ENCODE peak calls at places on chromosomes 16 and 17, in four cellular contexts. S is ascending aorta, Q is GM23338, M is nephron progenitor cell. N is an unnamed sample.

GRCh38 chr17:59893617-59894100 is 738 bp downstream of the RPS6KB1 start:
- DNase-seq in Q (peak; percentile 63), S (peak; percentile 54), M (no peak), N (no peak)

GRCh38 chr17:17725853-17726720 is 44.8 kb downstream of the RAI1 start:
- DNase-seq in S (no peak), Q (no peak), M (no peak), N (no peak)

GRCh38 chr16:77223184-77223583 is 24.0 kb downstream of the SYCE1L start:
- DNase-seq in S (no peak), M (no peak), Q (peak; percentile 87), N (no peak)

GRCh38 chr16:56788435-56788834 is 58.5 kb downstream of the NUP93 start:
- DNase-seq in M (no peak), S (no peak), Q (no peak), N (no peak)

GRCh38 chr17:8832711-8833352 is 33.7 kb upstream of the MFSD6L start:
- DNase-seq in M (peak; percentile 73), Q (peak; percentile 85), S (no peak), N (no peak)

GRCh38 chr16:31695667-31696066 is 168.0 kb downstream of the AHSP start:
- DNase-seq in M (no peak), S (no peak), Q (no peak), N (no peak)

GRCh38 chr16:19817122-19817521 is 67.5 kb downstream of the GPRC5B start:
- DNase-seq in M (no peak), S (no peak), Q (no peak), N (no peak)

GRCh38 chr16:57258226-57258909 is 13.3 kb downstream of the ARL2BP start:
- DNase-seq in S (peak; percentile 49), M (no peak), Q (no peak), N (no peak)

GRCh38 chr16:11706180-11706742 is 36.4 kb downstream of the TXNDC11 start:
- DNase-seq in M (no peak), S (no peak), Q (no peak), N (no peak)

GRCh38 chr16:81493755-81494433 is 49.3 kb downstream of the CMIP start:
- DNase-seq in Q (no peak), M (no peak), S (no peak), N (no peak)

GRCh38 chr17:5225668-5226457 is 8.8 kb downstream of the SCIMP start:
- DNase-seq in M (no peak), Q (no peak), S (no peak), N (peak; percentile 50)

GRCh38 chr17:44187131-44187899 is 543 bp downstream of the TMUB2 start:
- DNase-seq in Q (peak; percentile 74), S (no peak), M (no peak), N (no peak)

GRCh38 chr17:64145751-64146417 is 15.9 kb upstream of the ERN1 start:
- DNase-seq in Q (peak; percentile 99), M (peak; percentile 92), S (peak; percentile 99), N (peak; percentile 86)

GRCh38 chr16:54589326-54589725 is 302.7 kb upstream of the IRX3 start:
- DNase-seq in S (no peak), M (no peak), Q (peak; percentile 47), N (no peak)

GRCh38 chr17:73798111-73798748 is 154.0 kb upstream of the SDK2 start:
- DNase-seq in M (no peak), Q (no peak), S (peak; percentile 65), N (no peak)

GRCh38 chr17:17447264-17447663 is 29.5 kb upstream of the MED9 start:
- DNase-seq in Q (no peak), M (no peak), S (no peak), N (no peak)

GRCh38 chr17:15943971-15944719 is 785 bp upstream of the ADORA2B start:
- DNase-seq in S (no peak), M (peak; percentile 68), Q (peak; percentile 66), N (no peak)

GRCh38 chr17:37092041-37092440 is 143.3 kb downstream of the AATF start:
- DNase-seq in M (no peak), S (no peak), Q (no peak), N (no peak)

GRCh38 chr16:58094026-58094425 is 35.2 kb downstream of the CFAP20 start:
- DNase-seq in M (no peak), Q (no peak), S (no peak), N (no peak)

GRCh38 chr17:75941442-75941819 is 589 bp upstream of the FBF1 start:
- DNase-seq in M (no peak), Q (no peak), S (no peak), N (no peak)

GRCh38 chr17:2980904-2981246 is 82.5 kb downstream of the OR1D5 start:
- DNase-seq in S (peak; percentile 35), Q (no peak), M (no peak), N (no peak)

GRCh38 chr16:65249768-65250167 is 127.9 kb upstream of the CDH11 start:
- DNase-seq in Q (peak; percentile 16), M (peak; percentile 2), S (peak; percentile 67), N (no peak)

GRCh38 chr17:41521574-41522261 is 3.0 kb upstream of the KRT15 start:
- DNase-seq in M (no peak), S (no peak), Q (peak; percentile 65), N (no peak)

GRCh38 chr16:66266436-66267286 is 99.8 kb upstream of the CDH5 start:
- DNase-seq in M (peak; percentile 67), Q (peak; percentile 28), S (no peak), N (no peak)

GRCh38 chr17:67542219-67543114 is 165.4 kb downstream of the PITPNC1 start:
- DNase-seq in M (no peak), Q (no peak), S (no peak), N (no peak)

GRCh38 chr16:67844441-67844840 is 2.3 kb upstream of the NUTF2 start:
- DNase-seq in S (no peak), M (no peak), Q (peak; percentile 27), N (no peak)

GRCh38 chr17:50817142-50817751 is 18.1 kb upstream of the WFIKKN2 start:
- DNase-seq in S (no peak), Q (peak; percentile 71), M (peak; percentile 70), N (peak; percentile 56)

GRCh38 chr16:54432481-54433229 is 146.1 kb upstream of the IRX3 start:
- DNase-seq in Q (peak; percentile 28), M (peak; percentile 28), S (no peak), N (no peak)

GRCh38 chr17:38605852-38606645 is at the start of gene SRCIN1:
- DNase-seq in M (peak; percentile 72), S (peak; percentile 72), Q (peak; percentile 73), N (peak; percentile 51)

GRCh38 chr16:79037429-79038373 is 562.8 kb downstream of the MAF start:
- DNase-seq in S (no peak), Q (no peak), M (no peak), N (no peak)

GRCh38 chr17:59342681-59343127 is 11.2 kb downstream of the YPEL2 start:
- DNase-seq in S (no peak), Q (no peak), M (no peak), N (no peak)

GRCh38 chr16:66619036-66619435 is 14.5 kb downstream of the CMTM3 start:
- DNase-seq in Q (no peak), M (no peak), S (no peak), N (no peak)

GRCh38 chr17:33948299-33948698 is 306.8 kb upstream of the CCL2 start:
- DNase-seq in S (no peak), M (no peak), Q (no peak), N (no peak)

GRCh38 chr17:64739316-64740058 is 77.4 kb upstream of the SMURF2 start:
- DNase-seq in Q (peak; percentile 55), M (no peak), S (no peak), N (no peak)

GRCh38 chr16:50781043-50781442 is 39.2 kb downstream of the CYLD start:
- DNase-seq in M (no peak), Q (peak; percentile 81), S (no peak), N (no peak)

GRCh38 chr17:47716381-47716780 is 16.7 kb upstream of the TBX21 start:
- DNase-seq in S (no peak), Q (no peak), M (no peak), N (no peak)

GRCh38 chr16:75421820-75422126 is 11.5 kb downstream of the CFDP1 start:
- DNase-seq in Q (no peak), M (no peak), S (no peak), N (no peak)

GRCh38 chr16:19274178-19274797 is 11.2 kb upstream of the CLEC19A start:
- DNase-seq in M (no peak), S (no peak), Q (no peak), N (no peak)

GRCh38 chr17:40417609-40418427 is at the start of gene TOP2A:
- DNase-seq in M (peak; percentile 95), Q (peak; percentile 100), S (peak; percentile 99), N (peak; percentile 97)
- TF ChIP-seq CTCF in M (no peak), Q (no peak), S (no peak), N (no peak)

DNA sequence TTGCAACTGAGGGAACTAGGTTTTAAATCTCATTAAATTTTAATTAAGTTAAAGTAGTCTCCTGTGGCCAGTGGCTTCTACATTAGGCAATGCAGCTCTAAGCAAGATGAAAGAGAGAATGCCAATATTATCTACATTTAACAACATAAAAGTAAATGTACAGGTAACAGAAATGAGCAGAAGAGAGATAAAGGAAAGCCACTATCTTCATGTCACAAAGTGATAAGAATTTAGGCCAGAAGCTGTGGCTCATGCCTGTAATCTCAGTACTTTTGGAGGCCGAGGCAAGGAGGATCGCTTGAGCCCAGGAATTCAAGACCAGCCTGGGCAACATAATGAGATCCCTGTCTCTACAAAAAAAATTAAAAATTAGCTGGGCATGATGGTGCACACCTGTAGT is 11.1 kb upstream of the SPN start:
- DNase-seq in M (no peak), S (no peak), Q (no peak), N (no peak)
- TF ChIP-seq CTCF in M (no peak), S (no peak), Q (no peak), N (no peak)

GRCh38 chr17:28854457-28855382 is at the start of gene ERAL1:
- DNase-seq in S (peak; percentile 89), M (peak; percentile 79), Q (peak; percentile 95), N (peak; percentile 78)
- TF ChIP-seq CTCF in S (peak; percentile 8), M (no peak), Q (no peak), N (no peak)

GRCh38 chr17:46194393-46195216 is 1.4 kb upstream of the KANSL1 start:
- DNase-seq in S (no peak), Q (peak; percentile 73), M (peak; percentile 22), N (peak; percentile 26)

GRCh38 chr17:46193626-46194392 is 580 bp upstream of the KANSL1 start:
- DNase-seq in Q (peak; percentile 97), S (peak; percentile 98), M (peak; percentile 91), N (peak; percentile 84)

GRCh38 chr17:46192484-46193245 is 564 bp downstream of the KANSL1 start:
- DNase-seq in M (peak; percentile 66), Q (peak; percentile 91), S (peak; percentile 76), N (no peak)

GRCh38 chr17:46192211-46192483 is 1.1 kb downstream of the KANSL1 start:
- DNase-seq in S (no peak), Q (no peak), M (no peak), N (no peak)

GRCh38 chr17:46193246-46193625 is at the start of gene KANSL1:
- DNase-seq in M (peak; percentile 89), S (peak; percentile 90), Q (peak; percentile 98), N (no peak)
- TF ChIP-seq CTCF in M (no peak), S (peak; percentile 37), Q (peak; percentile 70), N (peak; percentile 24)

N was measured in natural killer cell.